ENCODE peak calls at places on chromosomes 7 and 10, in six cellular contexts. U, J, M, I, Q and E are unnamed samples.

GRCh38 chr10:98664329-98665042 is 217.8 kb upstream of the HPS1 start:
- DNase-seq in U (peak; percentile 25), I (peak; percentile 11), Q (no peak), J (no peak), M (no peak), E (no peak)

GRCh38 chr7:105493928-105494325 is 28.1 kb downstream of the PUS7 start:
- DNase-seq in M (no peak), I (no peak), Q (no peak), J (no peak), U (peak; percentile 83), E (no peak)

GRCh38 chr7:135257790-135258189 is 24.2 kb downstream of the STRA8 start:
- DNase-seq in I (no peak), U (no peak), M (no peak), J (no peak), Q (no peak), E (no peak)

GRCh38 chr10:13795653-13796555 is 209.1 kb downstream of the PRPF18 start:
- DNase-seq in U (no peak), J (no peak), Q (no peak), M (no peak), I (no peak), E (no peak)

GRCh38 chr10:45008524-45009161 is 7.9 kb downstream of the ZNF22 start:
- DNase-seq in J (no peak), I (peak; percentile 93), U (peak; percentile 89), Q (no peak), M (no peak), E (no peak)

GRCh38 chr10:48473704-48474103 is 131.2 kb downstream of the ARHGAP22 start:
- DNase-seq in Q (no peak), I (no peak), J (peak; percentile 23), M (no peak), U (no peak), E (no peak)

GRCh38 chr7:7820939-7821338 is 102.5 kb upstream of the RPA3 start:
- DNase-seq in M (no peak), J (no peak), Q (no peak), U (no peak), I (no peak), E (no peak)

GRCh38 chr10:132787253-132788179 is 1.6 kb upstream of the NKX6-2 start:
- DNase-seq in Q (no peak), M (peak; percentile 42), U (no peak), I (no peak), J (no peak), E (no peak)

GRCh38 chr7:155845226-155845625 is 33.0 kb upstream of the SHH start:
- DNase-seq in I (no peak), M (no peak), U (no peak), Q (no peak), J (no peak), E (peak; percentile 38)

GRCh38 chr10:32155075-32155516 is 98.9 kb upstream of the KIF5B start:
- DNase-seq in U (peak; percentile 80), J (no peak), I (no peak), M (no peak), Q (no peak), E (no peak)

GRCh38 chr7:157990878-157991250 is 596.8 kb downstream of the PTPRN2 start:
- DNase-seq in I (no peak), M (no peak), U (no peak), J (peak; percentile 53), Q (no peak), E (no peak)

GRCh38 chr10:75744242-75744641 is 312.8 kb downstream of the LRMDA start:
- DNase-seq in U (no peak), J (no peak), I (no peak), Q (no peak), M (no peak), E (no peak)

GRCh38 chr10:3418041-3418760 is 245.6 kb upstream of the PITRM1 start:
- DNase-seq in I (no peak), J (peak; percentile 38), U (no peak), Q (no peak), M (no peak), E (no peak)

GRCh38 chr10:31648966-31649365 is 279.7 kb downstream of the ARHGAP12 start:
- DNase-seq in J (no peak), Q (no peak), I (no peak), M (no peak), U (no peak), E (no peak)

GRCh38 chr10:132429281-132430230 is 32.6 kb downstream of the PWWP2B start:
- DNase-seq in I (no peak), M (no peak), J (no peak), U (no peak), Q (no peak), E (no peak)

GRCh38 chr7:122006687-122007086 is 133.7 kb downstream of the PTPRZ1 start:
- DNase-seq in I (no peak), Q (no peak), U (no peak), M (no peak), J (no peak), E (no peak)